ENCODE peak calls at places on chromosomes 16 and 17, in six cellular contexts. One of them, this sample, is unnamed.

GRCh38 chr17:58244958-58245357 is 6.6 kb downstream of the LPO start:
- DNase-seq in CD4-positive, alpha-beta memory T cell: no peak
- DNase-seq in non-pigmented ciliary epithelial cell: no peak
- DNase-seq in activated T-cell treated with anti-CD3 and anti-CD28 coated beads for 1 hour: no peak
- DNase-seq in foreskin fibroblast: no peak
- DNase-seq in AG04450: no peak
- DNase-seq in this sample: no peak

GRCh38 chr16:85389679-85390470 is 223.2 kb upstream of the GSE1 start:
- DNase-seq in CD4-positive, alpha-beta memory T cell: no peak
- DNase-seq in non-pigmented ciliary epithelial cell: no peak
- DNase-seq in activated T-cell treated with anti-CD3 and anti-CD28 coated beads for 1 hour: no peak
- DNase-seq in foreskin fibroblast: no peak
- DNase-seq in AG04450: no peak
- DNase-seq in this sample: no peak

GRCh38 chr17:14513835-14514234 is 213.0 kb downstream of the HS3ST3B1 start:
- DNase-seq in CD4-positive, alpha-beta memory T cell: no peak
- DNase-seq in non-pigmented ciliary epithelial cell: no peak
- DNase-seq in activated T-cell treated with anti-CD3 and anti-CD28 coated beads for 1 hour: no peak
- DNase-seq in foreskin fibroblast: no peak
- DNase-seq in AG04450: no peak
- DNase-seq in this sample: no peak

GRCh38 chr16:46591257-46591656 is 29.9 kb downstream of the SHCBP1 start:
- DNase-seq in CD4-positive, alpha-beta memory T cell: no peak
- DNase-seq in non-pigmented ciliary epithelial cell: no peak
- DNase-seq in activated T-cell treated with anti-CD3 and anti-CD28 coated beads for 1 hour: no peak
- DNase-seq in foreskin fibroblast: no peak
- DNase-seq in AG04450: no peak
- DNase-seq in this sample: no peak

GRCh38 chr16:17133851-17134250 is 336.9 kb downstream of the XYLT1 start:
- DNase-seq in CD4-positive, alpha-beta memory T cell: no peak
- DNase-seq in non-pigmented ciliary epithelial cell: no peak
- DNase-seq in activated T-cell treated with anti-CD3 and anti-CD28 coated beads for 1 hour: no peak
- DNase-seq in foreskin fibroblast: no peak
- DNase-seq in AG04450: no peak
- DNase-seq in this sample: no peak

GRCh38 chr16:4323845-4324478 is 8.1 kb downstream of the GLIS2 start:
- DNase-seq in CD4-positive, alpha-beta memory T cell: no peak
- DNase-seq in non-pigmented ciliary epithelial cell: no peak
- DNase-seq in activated T-cell treated with anti-CD3 and anti-CD28 coated beads for 1 hour: no peak
- DNase-seq in foreskin fibroblast: peak; percentile 41
- DNase-seq in AG04450: no peak
- DNase-seq in this sample: no peak

GRCh38 chr16:5070431-5071186 is 1.0 kb upstream of the ALG1 start:
- DNase-seq in CD4-positive, alpha-beta memory T cell: no peak
- DNase-seq in non-pigmented ciliary epithelial cell: no peak
- DNase-seq in activated T-cell treated with anti-CD3 and anti-CD28 coated beads for 1 hour: no peak
- DNase-seq in foreskin fibroblast: no peak
- DNase-seq in AG04450: no peak
- DNase-seq in this sample: no peak

GRCh38 chr16:1789643-1790045 is 3.9 kb downstream of the IGFALS start:
- DNase-seq in CD4-positive, alpha-beta memory T cell: no peak
- DNase-seq in non-pigmented ciliary epithelial cell: no peak
- DNase-seq in activated T-cell treated with anti-CD3 and anti-CD28 coated beads for 1 hour: no peak
- DNase-seq in foreskin fibroblast: no peak
- DNase-seq in AG04450: no peak
- DNase-seq in this sample: no peak

GRCh38 chr16:22008215-22009142 is 568 bp downstream of the MOSMO start:
- DNase-seq in CD4-positive, alpha-beta memory T cell: peak; percentile 9
- DNase-seq in non-pigmented ciliary epithelial cell: no peak
- DNase-seq in activated T-cell treated with anti-CD3 and anti-CD28 coated beads for 1 hour: no peak
- DNase-seq in foreskin fibroblast: no peak
- DNase-seq in AG04450: no peak
- DNase-seq in this sample: no peak

GRCh38 chr17:50139950-50140885 is 10.3 kb upstream of the SAMD14 start:
- DNase-seq in CD4-positive, alpha-beta memory T cell: peak; percentile 78
- DNase-seq in non-pigmented ciliary epithelial cell: peak; percentile 37
- DNase-seq in activated T-cell treated with anti-CD3 and anti-CD28 coated beads for 1 hour: peak; percentile 74
- DNase-seq in foreskin fibroblast: peak; percentile 71
- DNase-seq in AG04450: no peak
- DNase-seq in this sample: peak; percentile 68

GRCh38 chr17:77501101-77501566 is 360.4 kb downstream of the SEC14L1 start:
- DNase-seq in CD4-positive, alpha-beta memory T cell: no peak
- DNase-seq in non-pigmented ciliary epithelial cell: no peak
- DNase-seq in activated T-cell treated with anti-CD3 and anti-CD28 coated beads for 1 hour: peak; percentile 35
- DNase-seq in foreskin fibroblast: no peak
- DNase-seq in AG04450: no peak
- DNase-seq in this sample: no peak

This sample was measured in activated T-helper 9 cell treated with anti-CD3 and anti-CD28 coated beads, Interleukin-2, amount 50 U/mL, for 16 hours.